ENCODE peak calls at places on chromosomes 2 and 18, in ten cellular contexts. V is uterus; E is activated CD8-positive, alpha-beta memory T cell treated with anti-CD3 and anti-CD28 coated beads, Interleukin-2, amount 50 U/mL, for 4 hours; L is dermis microvascular lymphatic vessel endothelial cell; B is activated CD4-positive, alpha-beta memory T cell treated with anti-CD3 and anti-CD28 coated beads, Interleukin-2, amount 10 ng/mL, durations not matched to agents 7 days and 5 days; O is activated CD4-positive, alpha-beta T cell treated with anti-CD3 and anti-CD28 coated beads for 1 hour; K is anterior cingulate cortex; S is NCI-H1694 treated with DMSO at 0.1 percent for 48 hours; X is stimulated activated naive CD8-positive, alpha-beta T cell treated with anti-CD3 and anti-CD28 coated beads, Interleukin-15, amount 100 ng/mL, for 72 hours; N is type B pancreatic cell. Z is an unnamed sample.

GRCh38 chr2:151682459-151683003 is 51.7 kb downstream of the NEB start:
- DNase-seq in V (no peak), E (no peak), L (no peak), B (no peak), O (no peak), K (no peak), S (no peak), X (no peak), N (no peak), Z (no peak)

GRCh38 chr2:11723061-11723371 is 23.4 kb upstream of the LPIN1 start:
- DNase-seq in V (no peak), E (no peak), L (no peak), B (no peak), O (no peak), K (no peak), S (no peak), X (no peak), N (no peak), Z (no peak)

GRCh38 chr2:68799615-68800400 is 65.2 kb downstream of the ARHGAP25 start:
- DNase-seq in V (no peak), E (no peak), L (no peak), B (no peak), O (no peak), K (no peak), S (no peak), X (no peak), N (no peak), Z (no peak)

GRCh38 chr18:27954226-27954625 is 222.7 kb downstream of the CDH2 start:
- DNase-seq in V (no peak), E (no peak), L (no peak), B (no peak), O (no peak), K (no peak), S (no peak), X (no peak), N (no peak), Z (no peak)

GRCh38 chr18:45976581-45977373 is 9.6 kb upstream of the EPG5 start:
- DNase-seq in V (no peak), E (no peak), L (no peak), B (no peak), O (no peak), K (no peak), S (no peak), X (no peak), N (no peak), Z (no peak)

GRCh38 chr2:150261691-150262090 is 225.8 kb downstream of the RND3 start:
- DNase-seq in V (no peak), E (no peak), L (no peak), B (no peak), O (no peak), K (no peak), S (no peak), X (no peak), N (no peak), Z (no peak)

GRCh38 chr2:63827749-63828148 is 13.9 kb upstream of the UGP2 start:
- DNase-seq in V (peak), E (no peak), L (peak), B (no peak), O (no peak), K (no peak), S (no peak), X (no peak), N (no peak), Z (no peak)

GRCh38 chr2:7430869-7431641 is 513.8 kb downstream of the RNF144A start:
- DNase-seq in V (no peak), E (peak), L (no peak), B (peak), O (no peak), K (no peak), S (no peak), X (peak), N (no peak), Z (peak)

GRCh38 chr2:179751184-179751809 is 110.1 kb downstream of the ZNF385B start:
- DNase-seq in V (no peak), E (no peak), L (peak), B (no peak), O (no peak), K (no peak), S (peak), X (no peak), N (no peak), Z (no peak)

GRCh38 chr2:157894694-157895450 is 18.7 kb upstream of the ACVR1 start:
- DNase-seq in V (peak), E (no peak), L (no peak), B (no peak), O (no peak), K (no peak), S (peak), X (no peak), N (no peak), Z (no peak)

GRCh38 chr2:47039502-47039870 is 115.6 kb downstream of the STPG4 start:
- DNase-seq in V (no peak), E (no peak), L (no peak), B (no peak), O (no peak), K (no peak), S (no peak), X (no peak), N (no peak), Z (no peak)

GRCh38 chr2:170461875-170462274 is 253.3 kb upstream of the SP5 start:
- DNase-seq in V (no peak), E (no peak), L (peak), B (no peak), O (no peak), K (no peak), S (peak), X (no peak), N (no peak), Z (no peak)

Z was measured in natural killer cell treated with Interleukin-12 subunit alpha and Interleukin-12 subunit beta and Interleukin-15 and Interleukin-18, amount 100 ng/mL, for 72 hours.